ENCODE peak calls at places on chromosome 11, in ten cellular contexts. K, J, D, U, C, B, S, F, N and Q are unnamed samples.

GRCh38 chr11:83493918-83494317 is 207.8 kb upstream of the CCDC90B start:
- DNase-seq in F (no peak), N (no peak), B (no peak), J (no peak), S (no peak), K (no peak), U (no peak), C (no peak), D (no peak), Q (no peak)

GRCh38 chr11:82733444-82734119 is at the start of gene FAM181B:
- DNase-seq in J (peak), U (peak), C (no peak), B (peak), K (peak), D (peak), S (peak), F (no peak), N (peak), Q (no peak)

GRCh38 chr11:31711137-31711536 is 100.0 kb downstream of the PAX6 start:
- DNase-seq in D (no peak), N (no peak), B (no peak), K (peak), S (no peak), J (no peak), U (no peak), F (no peak), C (peak), Q (no peak)

GRCh38 chr11:10809373-10810199 is 860 bp upstream of the EIF4G2 start:
- DNase-seq in U (no peak), N (peak), K (peak), D (peak), F (peak), J (no peak), S (peak), C (peak), B (peak), Q (no peak)

GRCh38 chr11:2586793-2587131 is 113.0 kb downstream of the KCNQ1OT1 start:
- DNase-seq in C (no peak), U (no peak), B (no peak), N (no peak), D (no peak), J (peak), K (no peak), F (no peak), S (no peak), Q (no peak)

GRCh38 chr11:83713701-83714100 is 427.5 kb upstream of the CCDC90B start:
- DNase-seq in D (no peak), K (no peak), U (no peak), S (no peak), F (no peak), N (peak), C (no peak), J (peak), B (no peak), Q (no peak)

GRCh38 chr11:128210148-128210940 is 377.0 kb downstream of the ETS1 start:
- DNase-seq in C (peak), B (no peak), J (no peak), K (peak), U (no peak), N (peak), S (peak), F (no peak), D (no peak), Q (no peak)

GRCh38 chr11:94909371-94909820 is 64.0 kb downstream of the CWC15 start:
- DNase-seq in B (no peak), N (peak), D (no peak), K (no peak), U (no peak), C (no peak), S (no peak), F (no peak), J (no peak), Q (no peak)

GRCh38 chr11:19769820-19770219 is 57.2 kb downstream of the NAV2 start:
- DNase-seq in S (no peak), C (peak), K (peak), J (no peak), F (no peak), U (no peak), B (no peak), D (no peak), N (peak), Q (no peak)

GRCh38 chr11:702731-703461 is 3.1 kb upstream of the EPS8L2 start:
- DNase-seq in U (no peak), K (no peak), S (peak), J (no peak), D (no peak), F (no peak), C (peak), B (no peak), N (no peak), Q (no peak)

GRCh38 chr11:46490576-46491100 is 99.1 kb upstream of the CHRM4 start:
- DNase-seq in B (no peak), D (no peak), K (no peak), C (no peak), F (no peak), S (no peak), J (no peak), U (no peak), N (peak), Q (no peak)

GRCh38 chr11:36070215-36070976 is 126.5 kb downstream of the LDLRAD3 start:
- DNase-seq in C (no peak), N (no peak), J (no peak), S (no peak), K (no peak), U (no peak), D (no peak), B (no peak), F (no peak), Q (no peak)

GRCh38 chr11:17547051-17547577 is at the start of gene OTOG:
- DNase-seq in B (no peak), S (no peak), K (peak), F (no peak), U (peak), N (no peak), C (no peak), J (no peak), D (no peak), Q (no peak)

GRCh38 chr11:50088231-50088630 is 55.6 kb downstream of the OR4C45 start:
- DNase-seq in N (no peak), K (no peak), S (no peak), J (no peak), U (no peak), B (no peak), F (no peak), C (peak), D (no peak), Q (no peak)

GRCh38 chr11:123250811-123251655 is 56.0 kb upstream of the CLMP start:
- DNase-seq in J (no peak), C (no peak), B (no peak), N (no peak), U (no peak), S (no peak), F (no peak), D (no peak), K (no peak), Q (no peak)

GRCh38 chr11:66607126-66607834 is 9.2 kb upstream of the RBM14 start:
- DNase-seq in F (no peak), N (peak), S (peak), J (peak), C (peak), U (peak), D (peak), K (no peak), B (no peak), Q (no peak)

GRCh38 chr11:128346808-128347207 is 240.6 kb downstream of the ETS1 start:
- DNase-seq in K (no peak), S (no peak), U (no peak), F (no peak), D (no peak), J (no peak), C (no peak), B (no peak), N (no peak), Q (no peak)

GRCh38 chr11:6682936-6683861 is at the start of gene MRPL17:
- DNase-seq in C (peak), S (peak), K (peak), N (peak), U (peak), F (peak), B (peak), D (peak), J (peak), Q (peak)

GRCh38 chr11:65078151-65078550 is 5.7 kb downstream of the CDCA5 start:
- DNase-seq in F (peak), C (peak), U (peak), B (peak), K (no peak), N (peak), J (no peak), D (no peak), S (peak), Q (no peak)